ENCODE peak calls at places on chromosomes 6 and 20, in five cellular contexts. M is transverse colon, O is kidney epithelial cell, Y is BE2C, B is astrocyte of the spinal cord. F is an unnamed sample.

GRCh38 chr6:149059557-149059956 is 258.0 kb upstream of the TAB2 start:
- DNase-seq in Y (no peak), B (no peak), M (no peak), O (no peak), F (no peak)

GRCh38 chr20:46076806-46077205 is 13.0 kb downstream of the NCOA5 start:
- DNase-seq in B (no peak), M (no peak), Y (no peak), O (no peak), F (no peak)

GRCh38 chr6:7697820-7698623 is 27.9 kb upstream of the BMP6 start:
- DNase-seq in M (peak; percentile 13), B (peak; percentile 91), Y (no peak), O (peak; percentile 89), F (peak; percentile 64)

GRCh38 chr6:78132681-78133410 is 480.0 kb downstream of the MEI4 start:
- DNase-seq in O (no peak), M (no peak), B (no peak), Y (no peak), F (no peak)

GRCh38 chr20:18224968-18225568 is 63.3 kb upstream of the ZNF133 start:
- DNase-seq in Y (peak; percentile 52), B (peak; percentile 71), M (no peak), O (peak; percentile 42), F (peak; percentile 43)

GRCh38 chr6:151121900-151122299 is 117.9 kb upstream of the AKAP12 start:
- DNase-seq in O (no peak), M (no peak), Y (peak; percentile 21), B (no peak), F (no peak)

GRCh38 chr6:147742445-147742844 is 234.0 kb downstream of the SAMD5 start:
- DNase-seq in O (no peak), B (no peak), Y (no peak), M (no peak), F (no peak)

GRCh38 chr20:61861858-61862257 is 203.8 kb downstream of the TAF4 start:
- DNase-seq in O (no peak), Y (no peak), M (no peak), B (no peak), F (no peak)

GRCh38 chr6:42979523-42980177 is 669 bp upstream of the PEX6 start:
- DNase-seq in O (no peak), Y (no peak), M (no peak), B (peak; percentile 48), F (no peak)

GRCh38 chr6:111685506-111685905 is 79.8 kb upstream of the TRAF3IP2 start:
- DNase-seq in M (no peak), B (no peak), O (no peak), Y (no peak), F (no peak)

GRCh38 chr20:11158146-11158545 is 484.3 kb upstream of the JAG1 start:
- DNase-seq in B (no peak), O (no peak), M (no peak), Y (no peak), F (no peak)

GRCh38 chr6:45148711-45149341 is 179.3 kb upstream of the RUNX2 start:
- DNase-seq in O (no peak), Y (no peak), M (no peak), B (peak; percentile 38), F (no peak)

GRCh38 chr6:12354499-12354898 is 64.3 kb downstream of the EDN1 start:
- DNase-seq in M (peak; percentile 34), O (peak; percentile 95), Y (no peak), B (peak; percentile 89), F (peak; percentile 81)

GRCh38 chr6:71394001-71394432 is 105.4 kb downstream of the OGFRL1 start:
- DNase-seq in Y (no peak), M (no peak), O (no peak), B (peak; percentile 51), F (no peak)

GRCh38 chr6:24394777-24395437 is 7.8 kb upstream of the MRS2 start:
- DNase-seq in M (no peak), B (peak; percentile 37), Y (no peak), O (no peak), F (no peak)

GRCh38 chr20:8722277-8722928 is 346.5 kb upstream of the PLCB4 start:
- DNase-seq in Y (peak; percentile 62), O (peak; percentile 23), B (peak; percentile 72), M (peak; percentile 10), F (peak; percentile 40)

GRCh38 chr6:84137989-84138575 is 89.4 kb downstream of the CEP162 start:
- DNase-seq in O (no peak), Y (no peak), B (peak; percentile 65), M (no peak), F (no peak)

GRCh38 chr6:81743649-81744048 is 8.8 kb downstream of the TENT5A start:
- DNase-seq in Y (no peak), O (no peak), M (no peak), B (no peak), F (no peak)

GRCh38 chr6:1552296-1552761 is 57.4 kb upstream of the FOXC1 start:
- DNase-seq in B (peak; percentile 10), M (no peak), O (no peak), Y (no peak), F (no peak)

GRCh38 chr20:58547527-58548475 is 32.6 kb upstream of the APCDD1L start:
- DNase-seq in B (peak; percentile 53), M (no peak), O (no peak), Y (no peak), F (no peak)

GRCh38 chr20:11473971-11474370 is 443.7 kb upstream of the BTBD3 start:
- DNase-seq in B (no peak), O (no peak), Y (no peak), M (no peak), F (peak; percentile 8)

GRCh38 chr6:125748534-125749111 is 809 bp upstream of the HEY2 start:
- DNase-seq in O (no peak), Y (no peak), M (no peak), B (peak; percentile 36), F (no peak)

GRCh38 chr6:125746731-125747588 is 2.5 kb upstream of the HEY2 start:
- DNase-seq in O (no peak), B (peak; percentile 79), Y (no peak), M (peak; percentile 71), F (no peak)

GRCh38 chr6:125746019-125746414 is 3.4 kb upstream of the HEY2 start:
- DNase-seq in M (no peak), Y (no peak), O (no peak), B (no peak), F (no peak)

GRCh38 chr6:125749112-125749863 is at the start of gene HEY2:
- DNase-seq in M (peak; percentile 93), B (peak; percentile 91), Y (peak; percentile 94), O (peak; percentile 48), F (peak; percentile 61)

DNA sequence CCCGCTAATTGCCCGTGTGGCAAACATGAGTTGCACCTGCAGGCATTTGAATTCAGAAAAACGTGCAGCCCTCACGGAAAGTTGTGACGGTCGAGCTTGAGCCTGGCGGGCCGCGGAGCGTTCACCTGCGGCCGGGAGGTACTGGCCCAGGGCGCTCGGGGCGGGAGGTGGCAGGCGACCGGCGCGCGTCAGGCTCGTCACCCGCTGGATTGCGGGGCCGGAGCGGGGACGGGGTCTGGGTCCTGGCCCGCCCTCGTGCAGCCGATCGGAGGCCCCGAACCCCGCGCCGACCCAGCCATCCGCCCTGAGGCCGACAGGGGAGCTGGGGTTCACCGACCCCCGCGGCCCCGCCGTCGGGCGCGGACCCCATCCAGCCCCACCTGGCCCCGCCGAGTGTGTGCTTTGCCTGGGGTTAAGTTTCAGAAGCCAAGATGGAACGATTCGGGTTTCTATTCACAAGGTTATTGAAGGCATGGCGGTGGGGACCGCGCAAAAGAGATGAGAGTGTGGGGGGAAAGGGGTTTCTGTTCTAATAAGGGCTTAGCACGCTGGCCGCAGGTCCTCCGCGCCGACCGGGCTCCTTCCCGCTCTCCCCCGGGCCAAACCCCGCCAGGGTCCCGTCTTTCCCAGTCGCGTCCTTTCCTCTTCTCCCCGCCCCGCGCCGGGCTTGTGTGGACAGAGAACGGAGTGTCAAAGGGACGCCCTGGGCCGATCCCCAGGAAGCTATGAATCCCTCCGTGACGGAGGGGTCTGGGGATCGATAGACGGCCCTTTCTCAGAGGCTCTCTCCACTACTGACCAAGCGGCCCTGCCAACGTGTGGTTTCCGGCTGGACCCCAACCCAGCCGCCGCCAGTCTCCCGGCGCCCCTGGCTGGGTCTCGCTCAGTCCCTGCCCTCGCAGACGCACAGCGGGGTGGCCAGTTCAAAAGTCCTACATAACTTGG is 1.6 kb upstream of the HEY2 start:
- DNase-seq in Y (peak; percentile 21), M (peak; percentile 56), O (no peak), B (no peak), F (no peak)
- H3K4me3 ChIP-seq in Y (peak overlapping the region; percentile 62), M (peak overlapping the region; percentile 60), O (peak overlapping the region; percentile 64), B (peak overlapping the region; percentile 48), F (peak overlapping the region; percentile 64)

GRCh38 chr6:113873043-113873667 is 16.0 kb downstream of the MARCKS start:
- DNase-seq in O (no peak), M (peak; percentile 88), Y (no peak), B (no peak), F (no peak)
- H3K4me3 ChIP-seq in O (no peak overlapping the region), M (peak overlapping the region; percentile 26), Y (no peak overlapping the region), B (no peak overlapping the region), F (no peak overlapping the region)

GRCh38 chr6:21666788-21667681 is 73.5 kb downstream of the SOX4 start:
- DNase-seq in B (no peak), Y (no peak), M (peak; percentile 10), O (no peak), F (no peak)
- H3K4me3 ChIP-seq in B (peak overlapping the region; percentile 64), Y (no peak overlapping the region), M (peak overlapping the region; percentile 29), O (peak overlapping the region; percentile 77), F (peak overlapping the region; percentile 67)

GRCh38 chr20:57480444-57481152 is 44.3 kb downstream of the CTCFL start:
- DNase-seq in B (no peak), M (no peak), O (no peak), Y (no peak), F (no peak)
- H3K4me3 ChIP-seq in B (no peak overlapping the region), M (no peak overlapping the region), O (no peak overlapping the region), Y (no peak overlapping the region), F (no peak overlapping the region)

GRCh38 chr6:40328376-40328987 is 258.7 kb downstream of the LRFN2 start:
- DNase-seq in Y (peak; percentile 61), M (peak; percentile 51), O (no peak), B (no peak), F (no peak)
- H3K4me3 ChIP-seq in Y (no peak overlapping the region), M (no peak overlapping the region), O (no peak overlapping the region), B (no peak overlapping the region), F (no peak overlapping the region)

DNA sequence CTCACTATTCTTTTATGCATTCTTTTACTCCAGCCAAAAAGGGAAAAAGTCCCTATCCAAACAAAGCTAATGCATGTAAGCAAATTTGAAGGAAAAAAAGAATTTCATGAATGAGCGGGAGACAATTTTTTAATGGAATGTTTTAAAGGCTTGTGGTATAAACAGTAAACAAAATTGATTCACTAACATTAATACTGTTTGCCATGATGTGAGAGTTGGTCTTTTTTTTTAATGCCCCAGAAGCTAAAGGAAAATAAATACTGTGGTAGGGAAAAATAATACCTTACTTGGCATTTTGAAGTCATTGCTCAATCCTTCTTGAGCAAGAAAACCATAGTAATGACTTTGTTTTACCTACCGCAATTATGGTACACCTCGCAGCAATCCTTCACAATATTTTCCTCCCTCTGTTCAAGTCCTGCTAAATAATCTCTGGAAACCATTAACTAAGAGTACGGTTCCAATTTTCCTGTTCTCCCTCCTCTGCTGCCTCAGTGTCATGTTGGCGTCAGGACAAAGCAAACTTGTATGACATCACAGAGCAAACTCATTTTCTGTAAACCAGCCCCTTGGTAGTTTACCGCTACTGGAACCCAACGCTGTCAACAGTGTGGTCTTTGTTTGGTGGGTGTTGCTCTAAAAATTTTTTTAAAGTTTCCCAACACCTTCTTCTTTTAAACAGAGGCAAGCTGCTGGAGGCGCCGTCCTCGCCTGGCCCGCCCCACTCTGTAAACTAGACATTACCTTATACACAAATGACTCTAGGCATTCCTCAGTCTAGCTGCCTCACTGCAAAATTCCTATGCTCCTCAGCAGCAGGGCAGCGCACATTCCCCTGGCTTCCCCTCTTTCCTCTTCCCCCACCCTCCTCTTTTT is 78.8 kb downstream of the BACH2 start:
- DNase-seq in Y (no peak), M (no peak), B (no peak), O (peak; percentile 56), F (no peak)
- H3K4me3 ChIP-seq in Y (no peak overlapping the region), M (no peak overlapping the region), B (peak overlapping the region; percentile 1), O (peak overlapping the region; percentile 2), F (peak overlapping the region; percentile 19)